ENCODE peak calls at places on chromosomes 5 and 9, in eight cellular contexts. O is 8988T; P is activated effector memory CD4-positive, alpha-beta T cell treated with anti-CD3 and anti-CD28 coated beads, Interleukin-2, amount 50 U/mL, for 16 hours; Y is kidney tubule cell; X is SW 1271; V is SJSA1; I is HFFc6; W is SHP77. Z is an unnamed sample.

GRCh38 chr5:153153086-153153485 is 337.4 kb upstream of the GRIA1 start:
- DNase-seq in O (no peak), P (no peak), Y (peak), X (no peak), V (peak), I (peak), W (no peak), Z (no peak)

GRCh38 chr9:128614728-128615127 is 41.9 kb downstream of the DYNC2I2 start:
- DNase-seq in O (no peak), P (no peak), Y (no peak), X (no peak), V (no peak), I (no peak), W (no peak), Z (no peak)

GRCh38 chr5:43065384-43066230 is 25.5 kb upstream of the ANXA2R start:
- DNase-seq in O (no peak), P (peak), Y (peak), X (peak), V (peak), I (peak), W (peak), Z (peak)

GRCh38 chr9:17229945-17230560 is 95.2 kb downstream of the CNTLN start:
- DNase-seq in O (no peak), P (no peak), Y (no peak), X (no peak), V (no peak), I (no peak), W (no peak), Z (no peak)

GRCh38 chr9:34566972-34567371 is 22.6 kb downstream of the CNTFR start:
- DNase-seq in O (no peak), P (no peak), Y (no peak), X (no peak), V (no peak), I (no peak), W (no peak), Z (no peak)

GRCh38 chr9:17824191-17824926 is 245.5 kb downstream of the SH3GL2 start:
- DNase-seq in O (no peak), P (no peak), Y (no peak), X (peak), V (no peak), I (no peak), W (no peak), Z (no peak)

GRCh38 chr5:135833961-135834638 is 363 bp upstream of the SLC25A48 start:
- DNase-seq in O (no peak), P (peak), Y (no peak), X (peak), V (no peak), I (peak), W (no peak), Z (no peak)

GRCh38 chr5:10192309-10192708 is 57.4 kb downstream of the ATPSCKMT start:
- DNase-seq in O (no peak), P (no peak), Y (peak), X (no peak), V (peak), I (peak), W (no peak), Z (no peak)

GRCh38 chr5:128407956-128408355 is 130.1 kb downstream of the FBN2 start:
- DNase-seq in O (no peak), P (no peak), Y (no peak), X (no peak), V (no peak), I (no peak), W (no peak), Z (no peak)

GRCh38 chr9:111599092-111599947 is at the start of gene PTGR1:
- DNase-seq in O (peak), P (no peak), Y (peak), X (peak), V (peak), I (peak), W (no peak), Z (peak)

GRCh38 chr9:104795082-104795481 is 31.2 kb downstream of the NIPSNAP3B start:
- DNase-seq in O (no peak), P (no peak), Y (no peak), X (no peak), V (no peak), I (no peak), W (no peak), Z (no peak)

GRCh38 chr9:124280176-124280691 is 22.5 kb downstream of the NEK6 start:
- DNase-seq in O (no peak), P (no peak), Y (peak), X (peak), V (peak), I (peak), W (no peak), Z (peak)

GRCh38 chr5:124760608-124761390 is 14.4 kb upstream of the ZNF608 start:
- DNase-seq in O (no peak), P (no peak), Y (no peak), X (no peak), V (no peak), I (no peak), W (peak), Z (no peak)

GRCh38 chr5:75727931-75728330 is 10.7 kb upstream of the POC5 start:
- DNase-seq in O (no peak), P (no peak), Y (no peak), X (no peak), V (no peak), I (no peak), W (no peak), Z (no peak)

GRCh38 chr5:168681556-168682183 is 102.5 kb upstream of the PANK3 start:
- DNase-seq in O (no peak), P (no peak), Y (peak), X (no peak), V (no peak), I (no peak), W (no peak), Z (no peak)

GRCh38 chr5:167230414-167230813 is 1061.0 kb upstream of the WWC1 start:
- DNase-seq in O (no peak), P (no peak), Y (no peak), X (no peak), V (no peak), I (no peak), W (no peak), Z (no peak)

GRCh38 chr5:147849226-147849625 is 17.8 kb upstream of the SPINK1 start:
- DNase-seq in O (no peak), P (no peak), Y (no peak), X (no peak), V (no peak), I (no peak), W (no peak), Z (no peak)

GRCh38 chr9:83962165-83962564 is 17.9 kb downstream of the HNRNPK start:
- DNase-seq in O (no peak), P (no peak), Y (peak), X (no peak), V (no peak), I (peak), W (no peak), Z (no peak)

GRCh38 chr5:83720805-83721431 is at the start of gene HAPLN1:
- DNase-seq in O (no peak), P (no peak), Y (no peak), X (no peak), V (peak), I (no peak), W (no peak), Z (no peak)

GRCh38 chr5:111159845-111160244 is 64.3 kb upstream of the CAMK4 start:
- DNase-seq in O (no peak), P (no peak), Y (peak), X (peak), V (no peak), I (no peak), W (no peak), Z (no peak)

GRCh38 chr9:84945878-84946538 is 276.5 kb downstream of the NTRK2 start:
- DNase-seq in O (no peak), P (no peak), Y (peak), X (no peak), V (no peak), I (peak), W (no peak), Z (no peak)

GRCh38 chr5:2750026-2750757 is 1.3 kb downstream of the IRX2 start:
- DNase-seq in O (no peak), P (no peak), Y (peak), X (no peak), V (peak), I (no peak), W (no peak), Z (peak)

GRCh38 chr5:14476791-14477435 is 104.7 kb upstream of the OTULINL start:
- DNase-seq in O (no peak), P (no peak), Y (no peak), X (peak), V (peak), I (peak), W (no peak), Z (no peak)

GRCh38 chr5:56737002-56737621 is 78.2 kb upstream of the MAP3K1 start:
- DNase-seq in O (no peak), P (no peak), Y (peak), X (no peak), V (peak), I (peak), W (no peak), Z (no peak)

GRCh38 chr9:89854715-89855475 is 250.1 kb downstream of the GADD45G start:
- DNase-seq in O (no peak), P (peak), Y (no peak), X (no peak), V (no peak), I (no peak), W (no peak), Z (peak)

GRCh38 chr5:150155258-150156032 is at the start of gene PDGFRB:
- DNase-seq in O (no peak), P (no peak), Y (no peak), X (no peak), V (peak), I (peak), W (peak), Z (peak)

GRCh38 chr9:33750307-33750838 is 45.0 kb upstream of the PRSS3 start:
- DNase-seq in O (no peak), P (no peak), Y (peak), X (no peak), V (no peak), I (peak), W (no peak), Z (no peak)

GRCh38 chr5:157485340-157485739 is 25.3 kb downstream of the NIPAL4 start:
- DNase-seq in O (no peak), P (no peak), Y (no peak), X (no peak), V (no peak), I (no peak), W (no peak), Z (no peak)

Z was measured in upper lobe of right lung.